ENCODE peak calls at places on chromosomes 4 and X, in ten cellular contexts. L is skeletal muscle cell, W is colonic mucosa, S is mammary epithelial cell, T is BE2C, F is fibroblast of the aortic adventitia, U is transverse colon, C is GM23248, E is mucosa of descending colon, M is kidney epithelial cell. K is an unnamed sample.

GRCh38 chrX:77953300-77953699 is 16.1 kb downstream of the PGAM4 start:
- DNase-seq in L (no peak), W (no peak), S (no peak), T (no peak), F (no peak), U (no peak), C (no peak), E (no peak), M (no peak), K (peak)

GRCh38 chr4:87543835-87544461 is 14.8 kb upstream of the SPARCL1 start:
- DNase-seq in L (peak), W (no peak), S (peak), T (peak), F (peak), U (no peak), C (peak), E (no peak), M (no peak), K (peak)

GRCh38 chr4:187304131-187304530 is 580.5 kb upstream of the FAT1 start:
- DNase-seq in L (no peak), W (no peak), S (no peak), T (peak), F (no peak), U (no peak), C (no peak), E (no peak), M (no peak), K (no peak)

GRCh38 chr4:184818216-184818564 is 7.6 kb downstream of the ACSL1 start:
- DNase-seq in L (no peak), W (no peak), S (no peak), T (no peak), F (no peak), U (no peak), C (no peak), E (no peak), M (no peak), K (no peak)

GRCh38 chr4:84948056-84948455 is 18.4 kb downstream of the WDFY3 start:
- DNase-seq in L (no peak), W (no peak), S (no peak), T (no peak), F (peak), U (no peak), C (peak), E (no peak), M (no peak), K (peak)

GRCh38 chrX:49111846-49112245 is 11.7 kb downstream of the GPKOW start:
- DNase-seq in L (no peak), W (no peak), S (no peak), T (no peak), F (no peak), U (no peak), C (no peak), E (no peak), M (no peak), K (no peak)

GRCh38 chr4:1062419-1062818 is 50.9 kb downstream of the RNF212 start:
- DNase-seq in L (no peak), W (no peak), S (no peak), T (no peak), F (no peak), U (no peak), C (no peak), E (no peak), M (no peak), K (no peak)

GRCh38 chrX:111411591-111412371 is at the start of gene DCX:
- DNase-seq in L (no peak), W (no peak), S (no peak), T (peak), F (no peak), U (no peak), C (no peak), E (no peak), M (no peak), K (no peak)

GRCh38 chr4:155780773-155781172 is 22.0 kb downstream of the GUCY1B1 start:
- DNase-seq in L (no peak), W (no peak), S (no peak), T (no peak), F (no peak), U (no peak), C (peak), E (no peak), M (no peak), K (peak)

GRCh38 chrX:137565921-137566745 is at the start of gene ZIC3:
- DNase-seq in L (no peak), W (peak), S (no peak), T (no peak), F (peak), U (peak), C (peak), E (no peak), M (peak), K (peak)

GRCh38 chr4:38243385-38244053 is 283.3 kb downstream of the PTTG2 start:
- DNase-seq in L (no peak), W (no peak), S (no peak), T (no peak), F (no peak), U (peak), C (no peak), E (no peak), M (no peak), K (peak)

GRCh38 chr4:95114521-95114920 is 356.8 kb downstream of the BMPR1B start:
- DNase-seq in L (no peak), W (no peak), S (no peak), T (no peak), F (no peak), U (no peak), C (no peak), E (no peak), M (no peak), K (peak)

GRCh38 chr4:8044699-8045098 is 105.0 kb upstream of the AFAP1 start:
- DNase-seq in L (no peak), W (peak), S (no peak), T (peak), F (no peak), U (peak), C (no peak), E (no peak), M (no peak), K (no peak)

GRCh38 chr4:5371415-5372190 is 320.3 kb downstream of the STK32B start:
- DNase-seq in L (no peak), W (no peak), S (no peak), T (no peak), F (no peak), U (no peak), C (peak), E (no peak), M (no peak), K (no peak)

GRCh38 chr4:98891533-98892337 is 37.2 kb downstream of the EIF4E start:
- DNase-seq in L (no peak), W (no peak), S (no peak), T (no peak), F (no peak), U (no peak), C (no peak), E (no peak), M (no peak), K (no peak)

GRCh38 chrX:148322906-148323305 is 177.5 kb upstream of the AFF2 start:
- DNase-seq in L (no peak), W (no peak), S (no peak), T (no peak), F (no peak), U (no peak), C (no peak), E (no peak), M (no peak), K (no peak)

GRCh38 chr4:99447079-99447478 is 11.9 kb upstream of the ADH7 start:
- DNase-seq in L (peak), W (no peak), S (peak), T (no peak), F (peak), U (no peak), C (peak), E (no peak), M (peak), K (peak)

GRCh38 chrX:34874763-34875162 is 67.8 kb upstream of the FAM47B start:
- DNase-seq in L (no peak), W (no peak), S (no peak), T (no peak), F (no peak), U (no peak), C (no peak), E (no peak), M (no peak), K (no peak)

GRCh38 chr4:95549246-95550138 is 719 bp upstream of the UNC5C start:
- DNase-seq in L (no peak), W (peak), S (peak), T (no peak), F (peak), U (peak), C (peak), E (peak), M (no peak), K (peak)

DNA sequence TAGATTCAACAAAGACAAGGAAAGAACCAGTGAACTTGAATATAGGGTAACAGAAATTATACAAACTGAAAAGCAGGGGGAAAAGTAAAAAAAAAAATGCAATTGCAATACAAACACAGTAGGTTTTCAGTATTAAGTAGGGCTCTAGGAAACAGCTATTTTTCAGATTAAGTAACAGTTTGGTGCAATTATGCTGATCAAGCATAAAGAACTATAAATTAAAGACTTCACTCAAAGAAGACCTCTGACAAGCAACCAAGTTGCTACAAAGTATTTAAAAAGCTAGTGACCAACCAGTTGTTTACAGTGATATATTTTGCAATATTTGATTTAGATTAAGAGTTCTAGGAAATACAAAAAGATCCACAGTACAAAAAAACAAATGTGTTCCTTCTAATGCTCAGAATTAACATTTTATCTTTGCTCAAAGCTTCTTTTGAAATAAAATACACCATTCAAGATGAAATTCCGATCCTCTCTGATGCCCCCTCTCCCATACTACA is 230.8 kb upstream of the FTHL17 start:
- DNase-seq in L (no peak), W (no peak), S (no peak), T (no peak), F (no peak), U (no peak), C (no peak), E (no peak), M (no peak), K (no peak)
- H3K4me3 ChIP-seq in L (no peak), W (no peak), S (no peak), T (no peak), F (no peak), U (no peak), C (no peak), E (no peak), M (no peak), K (no peak)

GRCh38 chrX:103215037-103215767 is at the start of gene BEX4:
- DNase-seq in L (peak), W (peak), S (peak), T (peak), F (peak), U (peak), C (peak), E (peak), M (no peak), K (peak)
- H3K4me3 ChIP-seq in L (peak), W (peak), S (peak), T (peak), F (peak), U (peak), C (peak), E (peak), M (peak), K (peak)

DNA sequence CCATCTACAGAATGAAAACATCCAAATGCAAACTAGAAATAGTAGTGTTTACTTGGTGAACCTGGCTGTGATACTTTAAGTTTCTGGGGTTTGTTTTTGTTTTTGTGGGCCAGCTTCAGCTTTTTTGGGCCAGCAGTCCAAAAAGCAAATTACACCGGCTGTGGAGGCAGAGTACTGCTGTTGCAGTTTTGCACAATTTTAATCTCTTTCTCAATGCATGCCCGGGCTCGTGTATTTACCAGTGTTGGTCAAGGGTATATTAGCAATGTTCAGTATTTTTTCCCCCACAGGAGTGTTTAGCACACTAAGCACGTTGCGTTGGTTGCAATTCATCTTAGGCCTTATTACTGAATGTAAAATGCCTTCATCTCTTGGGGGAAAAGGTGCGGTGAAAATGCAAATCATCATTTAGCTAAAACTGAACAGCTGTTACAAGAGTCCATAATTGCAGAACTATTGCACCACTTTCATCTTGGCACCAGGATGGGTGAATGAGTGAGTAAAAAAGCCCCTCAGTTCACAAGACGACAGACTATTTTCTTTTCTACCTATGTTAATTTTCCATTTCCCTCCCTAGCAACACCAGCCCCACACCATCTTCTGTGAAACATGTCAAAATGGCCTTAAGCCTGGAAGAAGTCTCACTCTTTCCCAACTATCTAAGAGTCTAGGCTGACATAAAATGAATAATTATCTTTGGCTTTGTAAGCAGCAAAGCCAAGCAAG is 1.8 kb upstream of the CNOT6L start:
- DNase-seq in L (no peak), W (peak), S (peak), T (no peak), F (peak), U (no peak), C (peak), E (no peak), M (no peak), K (peak)
- H3K4me3 ChIP-seq in L (peak), W (peak), S (peak), T (peak), F (peak), U (peak), C (peak), E (peak), M (peak), K (peak)

GRCh38 chr4:2241003-2241402 is 918 bp downstream of the HAUS3 start:
- DNase-seq in L (no peak), W (no peak), S (no peak), T (no peak), F (no peak), U (no peak), C (no peak), E (no peak), M (no peak), K (no peak)

GRCh38 chr4:2241410-2242353 is at the start of the genes HAUS3 and POLN:
- DNase-seq in L (peak), W (peak), S (peak), T (peak), F (peak), U (peak), C (peak), E (peak), M (peak), K (peak)

GRCh38 chr4:2237267-2237666 is 4.7 kb downstream of the HAUS3 start:
- DNase-seq in L (no peak), W (no peak), S (no peak), T (no peak), F (no peak), U (no peak), C (no peak), E (no peak), M (no peak), K (no peak)
- H3K4me3 ChIP-seq in L (no peak), W (no peak), S (no peak), T (no peak), F (no peak), U (no peak), C (no peak), E (no peak), M (no peak), K (no peak)

DNA sequence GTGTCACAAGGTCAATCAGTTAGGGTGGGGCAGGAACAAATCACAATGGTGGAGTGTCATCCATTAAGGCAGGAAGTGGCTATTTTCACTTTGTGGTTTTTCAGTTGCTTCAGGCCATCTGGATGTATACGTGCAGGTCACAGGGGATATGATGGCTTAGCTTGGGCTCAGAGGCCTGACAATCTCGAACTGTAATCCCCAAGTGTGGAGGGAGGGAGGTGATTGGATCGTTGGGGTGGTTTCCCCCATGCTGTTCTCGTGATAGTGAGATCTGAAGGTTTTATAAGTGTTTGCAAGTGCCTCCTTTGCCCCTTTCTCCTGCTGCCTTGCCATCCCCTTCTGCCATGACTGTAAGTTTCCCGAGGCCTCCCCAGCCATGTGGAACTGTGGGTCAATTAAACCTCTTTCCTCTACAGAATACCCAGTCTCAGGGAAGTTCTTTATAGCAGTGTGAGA is 36.7 kb upstream of the STS start:
- DNase-seq in L (no peak), W (no peak), S (peak), T (no peak), F (no peak), U (no peak), C (no peak), E (no peak), M (no peak), K (no peak)
- H3K4me3 ChIP-seq in L (no peak), W (no peak), S (no peak), T (no peak), F (no peak), U (no peak), C (no peak), E (no peak), M (no peak), K (no peak)

DNA sequence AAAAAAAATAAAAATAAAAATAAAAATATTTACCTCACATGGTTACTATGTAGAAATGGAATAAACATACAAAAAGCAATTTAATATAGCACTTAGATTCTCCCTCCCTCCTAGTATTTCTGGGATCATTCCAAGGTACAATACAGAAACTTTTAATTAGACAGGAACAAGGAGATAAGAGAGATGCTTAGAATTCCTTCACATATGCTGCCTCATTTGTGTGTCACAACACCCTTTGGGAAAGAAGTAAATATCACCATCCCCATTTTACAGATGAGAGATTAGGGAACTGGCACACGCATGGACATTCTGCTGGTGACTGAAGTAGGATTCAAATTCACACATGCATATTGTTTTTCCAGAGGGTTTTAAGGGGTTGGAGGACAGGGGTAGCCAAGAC is 164.2 kb downstream of the APBB2 start:
- DNase-seq in L (no peak), W (no peak), S (no peak), T (no peak), F (no peak), U (no peak), C (no peak), E (no peak), M (no peak), K (no peak)
- H3K4me3 ChIP-seq in L (no peak), W (no peak), S (no peak), T (no peak), F (no peak), U (no peak), C (no peak), E (no peak), M (no peak), K (no peak)

GRCh38 chr4:76611611-76612010 is 176.6 kb downstream of the SHROOM3 start:
- DNase-seq in L (no peak), W (peak), S (peak), T (no peak), F (peak), U (peak), C (peak), E (peak), M (no peak), K (no peak)
- H3K4me3 ChIP-seq in L (no peak), W (no peak), S (no peak), T (no peak), F (peak), U (no peak), C (peak), E (no peak), M (no peak), K (no peak)

DNA sequence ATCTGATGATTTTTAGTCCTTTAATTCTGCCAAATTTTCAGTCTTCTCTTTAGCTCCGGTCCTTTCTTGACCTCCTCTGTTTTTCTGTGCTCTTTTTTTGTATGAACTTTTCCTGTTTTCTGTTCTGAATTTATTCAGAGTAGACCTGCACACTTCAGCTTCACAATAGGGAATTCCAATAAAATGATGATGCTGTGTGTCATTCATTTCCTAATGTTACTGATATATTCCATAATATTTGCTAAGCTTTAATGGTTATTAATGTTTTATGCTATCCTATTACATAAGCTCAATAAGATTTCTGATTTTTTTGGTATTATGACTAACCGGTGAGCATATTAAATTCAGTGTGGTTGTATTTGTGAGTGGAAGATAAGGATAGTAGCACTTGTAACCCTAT is 13.9 kb upstream of the MAD2L1 start:
- DNase-seq in L (no peak), W (no peak), S (no peak), T (no peak), F (no peak), U (no peak), C (no peak), E (no peak), M (no peak), K (no peak)
- H3K4me3 ChIP-seq in L (no peak), W (no peak), S (no peak), T (no peak), F (no peak), U (no peak), C (no peak), E (no peak), M (no peak), K (no peak)